ENCODE peak calls at places on chromosomes 13 and 19, in eight cellular contexts. E, A, C, W, S, X, F and M are unnamed samples.

GRCh38 chr13:21625366-21625765 is 21.4 kb upstream of the MICU2 start:
- DNase-seq in E (no peak), A (peak), C (no peak), W (no peak), S (peak), X (no peak), F (peak), M (peak)

GRCh38 chr19:51462276-51462675 is 4.0 kb upstream of the SIGLEC8 start:
- DNase-seq in E (no peak), A (no peak), C (no peak), W (no peak), S (no peak), X (no peak), F (no peak), M (no peak)

GRCh38 chr19:16328824-16329482 is 4.3 kb downstream of the KLF2 start:
- DNase-seq in E (peak), A (no peak), C (no peak), W (no peak), S (no peak), X (peak), F (no peak), M (peak)

GRCh38 chr13:104657196-104657595 is 1591.0 kb upstream of the SLC10A2 start:
- DNase-seq in E (no peak), A (no peak), C (no peak), W (no peak), S (no peak), X (no peak), F (no peak), M (no peak)

GRCh38 chr19:47660435-47660832 is 51.5 kb downstream of the BICRA start:
- DNase-seq in E (no peak), A (no peak), C (no peak), W (peak), S (peak), X (no peak), F (no peak), M (no peak)

GRCh38 chr19:18502633-18503294 is 19.1 kb downstream of the ELL start:
- DNase-seq in E (no peak), A (no peak), C (no peak), W (no peak), S (no peak), X (no peak), F (no peak), M (no peak)

GRCh38 chr19:56839665-56840451 is 668 bp downstream of the PEG3 start:
- DNase-seq in E (no peak), A (no peak), C (peak), W (peak), S (peak), X (no peak), F (no peak), M (no peak)

GRCh38 chr13:30257433-30258099 is 49.8 kb downstream of the KATNAL1 start:
- DNase-seq in E (no peak), A (no peak), C (peak), W (no peak), S (peak), X (no peak), F (no peak), M (no peak)

GRCh38 chr13:33697936-33698335 is 120.0 kb upstream of the RFC3 start:
- DNase-seq in E (no peak), A (no peak), C (no peak), W (no peak), S (no peak), X (no peak), F (no peak), M (no peak)

GRCh38 chr13:23020246-23020843 is 160.4 kb upstream of the SGCG start:
- DNase-seq in E (no peak), A (peak), C (no peak), W (no peak), S (peak), X (peak), F (peak), M (peak)

GRCh38 chr13:42752731-42753130 is 28.7 kb upstream of the FAM216B start:
- DNase-seq in E (no peak), A (no peak), C (no peak), W (no peak), S (no peak), X (no peak), F (no peak), M (no peak)

GRCh38 chr19:18159810-18160209 is 6.8 kb downstream of the PIK3R2 start:
- DNase-seq in E (no peak), A (no peak), C (no peak), W (no peak), S (no peak), X (no peak), F (no peak), M (no peak)

GRCh38 chr13:105598551-105598950 is 936.9 kb downstream of the EFNB2 start:
- DNase-seq in E (no peak), A (no peak), C (no peak), W (no peak), S (peak), X (no peak), F (no peak), M (peak)

GRCh38 chr13:59776924-59777690 is 386.6 kb downstream of the DIAPH3 start:
- DNase-seq in E (peak), A (peak), C (no peak), W (no peak), S (peak), X (no peak), F (no peak), M (peak)

GRCh38 chr13:62014299-62014698 is 598.6 kb upstream of the PCDH20 start:
- DNase-seq in E (no peak), A (no peak), C (no peak), W (no peak), S (peak), X (no peak), F (peak), M (peak)

GRCh38 chr19:38744298-38744681 is at the start of gene CAPN12:
- DNase-seq in E (no peak), A (no peak), C (no peak), W (no peak), S (no peak), X (no peak), F (no peak), M (no peak)

GRCh38 chr19:15260939-15261338 is 28.7 kb upstream of the EPHX3 start:
- DNase-seq in E (no peak), A (no peak), C (no peak), W (no peak), S (no peak), X (no peak), F (no peak), M (no peak)

GRCh38 chr19:9580728-9581127 is 3.6 kb downstream of the ZNF121 start:
- DNase-seq in E (no peak), A (no peak), C (no peak), W (no peak), S (no peak), X (no peak), F (no peak), M (no peak)

GRCh38 chr13:60572003-60572792 is 175.2 kb downstream of the TDRD3 start:
- DNase-seq in E (no peak), A (peak), C (no peak), W (no peak), S (peak), X (no peak), F (peak), M (peak)

GRCh38 chr19:38780443-38780842 is 7.1 kb upstream of the LGALS7 start:
- DNase-seq in E (no peak), A (no peak), C (no peak), W (no peak), S (no peak), X (no peak), F (no peak), M (no peak)